ENCODE peak calls at places on chromosome 21, in four cellular contexts. A, L, H and Y are unnamed samples. For H3K4me1, the result is how much of the 10 kb centered on the place peaks cover.

GRCh38 chr21:20720623-20721022 is 277.6 kb upstream of the NCAM2 start:
- DNase-seq in L (no peak), A (no peak), H (no peak), Y (no peak)

GRCh38 chr21:42775123-42775522 is 104.2 kb downstream of the WDR4 start:
- DNase-seq in L (no peak), H (no peak), A (no peak), Y (no peak)

GRCh38 chr21:37455504-37455911 is 88.9 kb downstream of the DYRK1A start:
- DNase-seq in A (no peak), H (no peak), L (no peak), Y (no peak)

GRCh38 chr21:37642493-37642892 is 273.8 kb downstream of the KCNJ6 start:
- DNase-seq in A (peak), H (no peak), L (no peak), Y (peak)

GRCh38 chr21:41664881-41665765 is 101.7 kb downstream of the RIPK4 start:
- DNase-seq in A (no peak), H (no peak), L (no peak), Y (no peak)

GRCh38 chr21:42199488-42200463 is 19.2 kb upstream of the ABCG1 start:
- DNase-seq in A (peak), H (peak), L (no peak), Y (no peak)

GRCh38 chr21:29145354-29145782 is 14.9 kb downstream of the MAP3K7CL start:
- DNase-seq in H (no peak), A (peak), L (no peak), Y (no peak)

GRCh38 chr21:28154121-28154520 is 838.6 kb downstream of the LTN1 start:
- DNase-seq in L (no peak), A (no peak), H (no peak), Y (no peak)

GRCh38 chr21:26715878-26716506 is 129.2 kb downstream of the ADAMTS1 start:
- DNase-seq in A (peak), L (peak), H (no peak), Y (peak)

GRCh38 chr21:32994305-32994704 is 31.4 kb upstream of the OLIG2 start:
- DNase-seq in L (no peak), A (no peak), H (no peak), Y (peak)

GRCh38 chr21:36891692-36892091 is 74.8 kb downstream of the HLCS start:
- DNase-seq in L (no peak), H (no peak), A (no peak), Y (no peak)

GRCh38 chr21:39029086-39029772 is 154.0 kb downstream of the PSMG1 start:
- DNase-seq in A (no peak), L (no peak), H (no peak), Y (no peak)

GRCh38 chr21:41121785-41122415 is 46.1 kb upstream of the BACE2 start:
- DNase-seq in H (peak), L (peak), A (peak), Y (peak)

GRCh38 chr21:42227909-42228708 is 9.2 kb downstream of the ABCG1 start:
- DNase-seq in H (peak), L (no peak), A (peak), Y (peak)

GRCh38 chr21:28627261-28627660 is 365.4 kb downstream of the LTN1 start:
- DNase-seq in L (no peak), H (no peak), A (no peak), Y (no peak)

GRCh38 chr21:32977216-32977615 is 48.5 kb upstream of the OLIG2 start:
- DNase-seq in H (no peak), A (no peak), L (no peak), Y (no peak)

GRCh38 chr21:29647353-29647781 is 292.4 kb downstream of the GRIK1 start:
- DNase-seq in A (no peak), L (no peak), H (no peak), Y (no peak)

GRCh38 chr21:17461582-17461981 is 51.3 kb upstream of the CXADR start:
- DNase-seq in H (no peak), L (no peak), A (peak), Y (no peak)

GRCh38 chr21:38979271-38980196 is 173.8 kb downstream of the ETS2 start:
- DNase-seq in A (no peak), L (peak), H (no peak), Y (peak)

GRCh38 chr21:16377857-16378256 is 648.1 kb downstream of the USP25 start:
- DNase-seq in H (no peak), A (no peak), L (no peak), Y (no peak)

GRCh38 chr21:36126166-36126565 is 8.7 kb upstream of the CBR3 start:
- DNase-seq in A (no peak), H (no peak), L (no peak), Y (no peak)

GRCh38 chr21:44020551-44020950 is 8.4 kb downstream of the TRAPPC10 start:
- DNase-seq in A (no peak), L (no peak), H (no peak), Y (no peak)

GRCh38 chr21:44018813-44019567 is 6.9 kb downstream of the TRAPPC10 start:
- DNase-seq in L (no peak), H (no peak), A (no peak), Y (no peak)

GRCh38 chr21:44018127-44018526 is 6.0 kb downstream of the TRAPPC10 start:
- DNase-seq in H (no peak), L (no peak), A (no peak), Y (no peak)

GRCh38 chr21:44019568-44019958 is 7.5 kb downstream of the TRAPPC10 start:
- DNase-seq in A (no peak), L (no peak), H (no peak), Y (no peak)

DNA sequence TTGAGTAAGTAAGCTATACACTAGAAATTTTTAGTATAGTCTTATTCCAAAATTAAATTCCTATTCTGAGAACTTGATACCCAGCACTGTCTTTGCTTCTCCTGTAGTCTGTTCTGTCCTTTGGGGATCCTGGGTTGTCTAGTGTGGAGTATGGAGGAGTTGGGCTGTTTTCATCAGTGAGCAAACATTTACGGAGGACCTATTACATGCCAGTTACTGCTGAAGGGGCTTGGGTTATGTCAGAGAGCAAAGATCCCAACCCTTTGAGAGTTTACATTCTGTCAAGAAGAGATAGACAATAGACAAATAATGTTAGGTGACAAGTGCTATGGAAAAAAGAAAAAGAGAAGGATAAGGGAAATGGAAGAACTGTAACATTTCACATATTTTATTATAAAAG is 9.0 kb downstream of the TRAPPC10 start:
- DNase-seq in L (no peak), A (peak), H (no peak), Y (no peak)
- H3K4me1 ChIP-seq in L (under half), A (half or more), H (under half), Y (under half)

DNA sequence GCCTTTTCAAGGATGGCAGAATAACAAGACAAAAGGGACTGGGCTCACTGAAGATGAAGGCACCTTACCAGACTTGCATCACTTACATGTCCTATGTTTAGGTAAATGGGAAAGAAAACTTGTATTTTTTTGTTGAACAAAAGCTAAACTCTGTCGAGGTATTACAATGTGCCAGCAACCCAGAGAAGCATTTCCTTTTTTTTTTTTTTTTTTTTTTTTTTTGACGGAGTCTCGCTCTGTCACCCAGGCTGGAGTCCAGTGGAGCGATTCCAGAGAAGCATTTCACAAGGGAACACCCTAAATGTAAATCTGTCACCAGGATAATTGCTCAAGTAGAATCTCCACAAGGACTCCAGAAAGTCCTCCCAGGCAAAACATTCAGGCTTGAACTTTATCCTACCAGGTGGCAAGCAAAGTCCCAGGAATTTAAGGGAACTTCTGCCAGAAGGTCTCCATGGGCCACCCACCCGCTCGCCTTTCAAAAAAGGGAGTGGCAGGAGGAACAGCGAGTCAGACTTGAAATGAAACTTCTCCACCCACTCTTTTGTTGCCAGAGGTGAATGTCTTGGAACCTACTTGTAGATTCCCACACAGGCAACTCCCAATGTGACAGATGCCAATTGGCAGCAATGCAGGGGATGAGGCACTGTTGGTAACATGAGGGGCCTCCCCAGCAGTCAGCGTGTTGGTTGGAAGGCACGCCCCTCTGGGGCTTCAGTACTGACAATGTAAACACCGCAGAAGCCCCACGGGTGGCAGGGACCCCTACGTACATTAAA is 125.0 kb downstream of the TIAM1 start:
- DNase-seq in A (no peak), L (no peak), H (no peak), Y (no peak)
- TF ChIP-seq SUZ12 in A (no peak), L (no peak), H (no peak), Y (no peak)

GRCh38 chr21:45977396-45977795 is 4.2 kb upstream of the COL6A1 start:
- DNase-seq in L (peak), H (no peak), A (no peak), Y (no peak)
- H3K4me1 ChIP-seq in L (under half), H (under half), A (under half), Y (under half)

DNA sequence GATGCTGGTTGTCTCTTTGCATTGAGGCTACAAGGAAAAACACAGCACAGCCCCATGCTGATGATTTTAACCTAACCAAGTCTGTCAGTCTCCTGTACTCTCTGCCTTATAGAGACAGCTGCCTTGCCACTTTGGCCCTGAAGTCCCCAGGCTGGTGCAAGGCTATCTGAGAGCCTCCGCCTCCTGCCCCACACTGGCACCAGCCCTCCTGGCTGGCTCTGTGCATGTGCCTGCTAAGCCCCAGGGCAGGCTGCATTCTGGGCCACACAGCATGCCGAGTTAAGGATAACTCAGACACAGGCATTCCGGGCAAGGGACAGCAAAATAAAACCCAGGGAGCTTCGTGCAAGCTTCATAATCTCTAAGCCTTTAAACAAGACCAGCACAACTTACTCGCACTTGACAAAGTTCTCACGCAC is 910 bp downstream of the RUNX1 start:
- DNase-seq in L (no peak), H (no peak), A (no peak), Y (no peak)
- TF ChIP-seq SUZ12 in L (no peak), H (no peak), A (no peak), Y (no peak)

GRCh38 chr21:14843991-14844390 is 220.8 kb downstream of the NRIP1 start:
- DNase-seq in A (no peak), H (no peak), L (no peak), Y (no peak)

GRCh38 chr21:14841511-14842472 is 223.0 kb downstream of the NRIP1 start:
- DNase-seq in H (no peak), L (no peak), A (no peak), Y (no peak)

GRCh38 chr21:14850394-14850793 is 214.4 kb downstream of the NRIP1 start:
- DNase-seq in A (no peak), H (no peak), L (no peak), Y (no peak)

GRCh38 chr21:14842641-14843040 is 222.2 kb downstream of the NRIP1 start:
- DNase-seq in A (no peak), H (no peak), L (no peak), Y (no peak)

GRCh38 chr21:14846619-14847018 is 218.2 kb downstream of the NRIP1 start:
- DNase-seq in L (no peak), A (no peak), H (no peak), Y (no peak)
- H3K4me1 ChIP-seq in L (under half), A (under half), H (under half), Y (under half)